ENCODE peak calls at places on chromosomes 13 and 19, in seven cellular contexts. One of them, this sample, is unnamed.

GRCh38 chr13:62432906-62433305 is 1017.3 kb upstream of the PCDH20 start:
- DNase-seq in fibroblast of pulmonary artery: no peak
- DNase-seq in AG09309: no peak
- DNase-seq in GM12865: no peak
- DNase-seq in mucosa of descending colon: no peak
- DNase-seq in fibroblast of the aortic adventitia: no peak
- DNase-seq in mammary epithelial cell: no peak
- DNase-seq in this sample: no peak

GRCh38 chr13:64164435-64164834 is 2748.8 kb upstream of the PCDH20 start:
- DNase-seq in fibroblast of pulmonary artery: no peak
- DNase-seq in AG09309: no peak
- DNase-seq in GM12865: no peak
- DNase-seq in mucosa of descending colon: peak
- DNase-seq in fibroblast of the aortic adventitia: no peak
- DNase-seq in mammary epithelial cell: no peak
- DNase-seq in this sample: no peak

GRCh38 chr19:15403151-15403531 is 15.6 kb downstream of the AKAP8L start:
- DNase-seq in fibroblast of pulmonary artery: no peak
- DNase-seq in AG09309: no peak
- DNase-seq in GM12865: no peak
- DNase-seq in mucosa of descending colon: no peak
- DNase-seq in fibroblast of the aortic adventitia: no peak
- DNase-seq in mammary epithelial cell: no peak
- DNase-seq in this sample: no peak

GRCh38 chr19:12802267-12803106 is 618 bp downstream of the THSD8 start:
- DNase-seq in fibroblast of pulmonary artery: peak
- DNase-seq in AG09309: no peak
- DNase-seq in GM12865: no peak
- DNase-seq in mucosa of descending colon: no peak
- DNase-seq in fibroblast of the aortic adventitia: no peak
- DNase-seq in mammary epithelial cell: no peak
- DNase-seq in this sample: peak

GRCh38 chr13:35162420-35162819 is 220.3 kb downstream of the NBEA start:
- DNase-seq in fibroblast of pulmonary artery: no peak
- DNase-seq in AG09309: no peak
- DNase-seq in GM12865: peak
- DNase-seq in mucosa of descending colon: no peak
- DNase-seq in fibroblast of the aortic adventitia: no peak
- DNase-seq in mammary epithelial cell: no peak
- DNase-seq in this sample: no peak

GRCh38 chr13:37481005-37481857 is 117.3 kb downstream of the POSTN start:
- DNase-seq in fibroblast of pulmonary artery: peak
- DNase-seq in AG09309: no peak
- DNase-seq in GM12865: no peak
- DNase-seq in mucosa of descending colon: no peak
- DNase-seq in fibroblast of the aortic adventitia: peak
- DNase-seq in mammary epithelial cell: peak
- DNase-seq in this sample: no peak

GRCh38 chr19:47427241-47428176 is 8.2 kb upstream of the MEIS3 start:
- DNase-seq in fibroblast of pulmonary artery: peak
- DNase-seq in AG09309: no peak
- DNase-seq in GM12865: peak
- DNase-seq in mucosa of descending colon: no peak
- DNase-seq in fibroblast of the aortic adventitia: peak
- DNase-seq in mammary epithelial cell: peak
- DNase-seq in this sample: no peak

GRCh38 chr13:48994731-48995130 is 19.0 kb downstream of the FNDC3A start:
- DNase-seq in fibroblast of pulmonary artery: peak
- DNase-seq in AG09309: no peak
- DNase-seq in GM12865: peak
- DNase-seq in mucosa of descending colon: no peak
- DNase-seq in fibroblast of the aortic adventitia: peak
- DNase-seq in mammary epithelial cell: peak
- DNase-seq in this sample: no peak

GRCh38 chr13:49540552-49540951 is 44.8 kb downstream of the PHF11 start:
- DNase-seq in fibroblast of pulmonary artery: peak
- DNase-seq in AG09309: no peak
- DNase-seq in GM12865: peak
- DNase-seq in mucosa of descending colon: no peak
- DNase-seq in fibroblast of the aortic adventitia: peak
- DNase-seq in mammary epithelial cell: no peak
- DNase-seq in this sample: no peak

GRCh38 chr13:21075303-21076264 is 14.2 kb upstream of the LATS2 start:
- DNase-seq in fibroblast of pulmonary artery: no peak
- DNase-seq in AG09309: no peak
- DNase-seq in GM12865: peak
- DNase-seq in mucosa of descending colon: no peak
- DNase-seq in fibroblast of the aortic adventitia: no peak
- DNase-seq in mammary epithelial cell: no peak
- DNase-seq in this sample: peak

GRCh38 chr13:75694742-75695141 is 58.6 kb downstream of the LMO7 start:
- DNase-seq in fibroblast of pulmonary artery: no peak
- DNase-seq in AG09309: no peak
- DNase-seq in GM12865: no peak
- DNase-seq in mucosa of descending colon: no peak
- DNase-seq in fibroblast of the aortic adventitia: no peak
- DNase-seq in mammary epithelial cell: peak
- DNase-seq in this sample: no peak

GRCh38 chr13:30660796-30661195 is 43.1 kb downstream of the USPL1 start:
- DNase-seq in fibroblast of pulmonary artery: no peak
- DNase-seq in AG09309: no peak
- DNase-seq in GM12865: no peak
- DNase-seq in mucosa of descending colon: no peak
- DNase-seq in fibroblast of the aortic adventitia: no peak
- DNase-seq in mammary epithelial cell: no peak
- DNase-seq in this sample: no peak

GRCh38 chr19:19410553-19411550 is 5.4 kb downstream of the GATAD2A start:
- DNase-seq in fibroblast of pulmonary artery: no peak
- DNase-seq in AG09309: no peak
- DNase-seq in GM12865: peak
- DNase-seq in mucosa of descending colon: no peak
- DNase-seq in fibroblast of the aortic adventitia: no peak
- DNase-seq in mammary epithelial cell: no peak
- DNase-seq in this sample: no peak

GRCh38 chr13:71217827-71218226 is 649.2 kb downstream of the DACH1 start:
- DNase-seq in fibroblast of pulmonary artery: no peak
- DNase-seq in AG09309: no peak
- DNase-seq in GM12865: no peak
- DNase-seq in mucosa of descending colon: no peak
- DNase-seq in fibroblast of the aortic adventitia: no peak
- DNase-seq in mammary epithelial cell: no peak
- DNase-seq in this sample: no peak

GRCh38 chr13:75902166-75903104 is 266.3 kb downstream of the LMO7 start:
- DNase-seq in fibroblast of pulmonary artery: no peak
- DNase-seq in AG09309: no peak
- DNase-seq in GM12865: no peak
- DNase-seq in mucosa of descending colon: no peak
- DNase-seq in fibroblast of the aortic adventitia: no peak
- DNase-seq in mammary epithelial cell: no peak
- DNase-seq in this sample: no peak

GRCh38 chr19:33175886-33176669 is 18.1 kb upstream of the LRP3 start:
- DNase-seq in fibroblast of pulmonary artery: peak
- DNase-seq in AG09309: no peak
- DNase-seq in GM12865: no peak
- DNase-seq in mucosa of descending colon: no peak
- DNase-seq in fibroblast of the aortic adventitia: peak
- DNase-seq in mammary epithelial cell: peak
- DNase-seq in this sample: peak

GRCh38 chr13:29587645-29588044 is 7.8 kb downstream of the SLC7A1 start:
- DNase-seq in fibroblast of pulmonary artery: no peak
- DNase-seq in AG09309: no peak
- DNase-seq in GM12865: no peak
- DNase-seq in mucosa of descending colon: no peak
- DNase-seq in fibroblast of the aortic adventitia: no peak
- DNase-seq in mammary epithelial cell: peak
- DNase-seq in this sample: no peak

GRCh38 chr13:101217086-101217485 is 199.2 kb downstream of the NALCN start:
- DNase-seq in fibroblast of pulmonary artery: no peak
- DNase-seq in AG09309: no peak
- DNase-seq in GM12865: no peak
- DNase-seq in mucosa of descending colon: no peak
- DNase-seq in fibroblast of the aortic adventitia: no peak
- DNase-seq in mammary epithelial cell: no peak
- DNase-seq in this sample: no peak

GRCh38 chr13:98252931-98253470 is 75.9 kb upstream of the RNF113B start:
- DNase-seq in fibroblast of pulmonary artery: peak
- DNase-seq in AG09309: peak
- DNase-seq in GM12865: no peak
- DNase-seq in mucosa of descending colon: no peak
- DNase-seq in fibroblast of the aortic adventitia: peak
- DNase-seq in mammary epithelial cell: no peak
- DNase-seq in this sample: no peak

GRCh38 chr13:113047587-113047986 is 58.0 kb upstream of the F7 start:
- DNase-seq in fibroblast of pulmonary artery: no peak
- DNase-seq in AG09309: no peak
- DNase-seq in GM12865: no peak
- DNase-seq in mucosa of descending colon: peak
- DNase-seq in fibroblast of the aortic adventitia: no peak
- DNase-seq in mammary epithelial cell: no peak
- DNase-seq in this sample: peak

GRCh38 chr19:54114340-54114826 is 1.1 kb downstream of the TFPT start:
- DNase-seq in fibroblast of pulmonary artery: peak
- DNase-seq in AG09309: no peak
- DNase-seq in GM12865: peak
- DNase-seq in mucosa of descending colon: peak
- DNase-seq in fibroblast of the aortic adventitia: peak
- DNase-seq in mammary epithelial cell: no peak
- DNase-seq in this sample: peak

GRCh38 chr13:36480726-36481485 is 48.6 kb downstream of the CCNA1 start:
- DNase-seq in fibroblast of pulmonary artery: no peak
- DNase-seq in AG09309: no peak
- DNase-seq in GM12865: no peak
- DNase-seq in mucosa of descending colon: no peak
- DNase-seq in fibroblast of the aortic adventitia: no peak
- DNase-seq in mammary epithelial cell: no peak
- DNase-seq in this sample: no peak

GRCh38 chr13:90717451-90717936 is 630.0 kb upstream of the MIR17HG start:
- DNase-seq in fibroblast of pulmonary artery: peak
- DNase-seq in AG09309: peak
- DNase-seq in GM12865: no peak
- DNase-seq in mucosa of descending colon: no peak
- DNase-seq in fibroblast of the aortic adventitia: peak
- DNase-seq in mammary epithelial cell: peak
- DNase-seq in this sample: no peak

GRCh38 chr19:51799998-51800848 is 5.3 kb downstream of the FPR3 start:
- DNase-seq in fibroblast of pulmonary artery: peak
- DNase-seq in AG09309: no peak
- DNase-seq in GM12865: no peak
- DNase-seq in mucosa of descending colon: no peak
- DNase-seq in fibroblast of the aortic adventitia: peak
- DNase-seq in mammary epithelial cell: no peak
- DNase-seq in this sample: no peak

GRCh38 chr19:55050749-55051532 is 12.0 kb downstream of the RDH13 start:
- DNase-seq in fibroblast of pulmonary artery: no peak
- DNase-seq in AG09309: no peak
- DNase-seq in GM12865: no peak
- DNase-seq in mucosa of descending colon: no peak
- DNase-seq in fibroblast of the aortic adventitia: no peak
- DNase-seq in mammary epithelial cell: no peak
- DNase-seq in this sample: no peak

GRCh38 chr19:46015961-46016425 is 6.9 kb downstream of the PGLYRP1 start:
- DNase-seq in fibroblast of pulmonary artery: no peak
- DNase-seq in AG09309: no peak
- DNase-seq in GM12865: no peak
- DNase-seq in mucosa of descending colon: peak
- DNase-seq in fibroblast of the aortic adventitia: no peak
- DNase-seq in mammary epithelial cell: no peak
- DNase-seq in this sample: no peak

GRCh38 chr19:2150794-2151338 is 500 bp downstream of the AP3D1 start:
- DNase-seq in fibroblast of pulmonary artery: no peak
- DNase-seq in AG09309: no peak
- DNase-seq in GM12865: peak
- DNase-seq in mucosa of descending colon: peak
- DNase-seq in fibroblast of the aortic adventitia: peak
- DNase-seq in mammary epithelial cell: peak
- DNase-seq in this sample: peak
- TF ChIP-seq CTCF in fibroblast of pulmonary artery: no peak
- TF ChIP-seq CTCF in AG09309: no peak
- TF ChIP-seq CTCF in GM12865: no peak
- TF ChIP-seq CTCF in mucosa of descending colon: no peak
- TF ChIP-seq CTCF in fibroblast of the aortic adventitia: no peak
- TF ChIP-seq CTCF in mammary epithelial cell: no peak
- TF ChIP-seq CTCF in this sample: no peak

DNA sequence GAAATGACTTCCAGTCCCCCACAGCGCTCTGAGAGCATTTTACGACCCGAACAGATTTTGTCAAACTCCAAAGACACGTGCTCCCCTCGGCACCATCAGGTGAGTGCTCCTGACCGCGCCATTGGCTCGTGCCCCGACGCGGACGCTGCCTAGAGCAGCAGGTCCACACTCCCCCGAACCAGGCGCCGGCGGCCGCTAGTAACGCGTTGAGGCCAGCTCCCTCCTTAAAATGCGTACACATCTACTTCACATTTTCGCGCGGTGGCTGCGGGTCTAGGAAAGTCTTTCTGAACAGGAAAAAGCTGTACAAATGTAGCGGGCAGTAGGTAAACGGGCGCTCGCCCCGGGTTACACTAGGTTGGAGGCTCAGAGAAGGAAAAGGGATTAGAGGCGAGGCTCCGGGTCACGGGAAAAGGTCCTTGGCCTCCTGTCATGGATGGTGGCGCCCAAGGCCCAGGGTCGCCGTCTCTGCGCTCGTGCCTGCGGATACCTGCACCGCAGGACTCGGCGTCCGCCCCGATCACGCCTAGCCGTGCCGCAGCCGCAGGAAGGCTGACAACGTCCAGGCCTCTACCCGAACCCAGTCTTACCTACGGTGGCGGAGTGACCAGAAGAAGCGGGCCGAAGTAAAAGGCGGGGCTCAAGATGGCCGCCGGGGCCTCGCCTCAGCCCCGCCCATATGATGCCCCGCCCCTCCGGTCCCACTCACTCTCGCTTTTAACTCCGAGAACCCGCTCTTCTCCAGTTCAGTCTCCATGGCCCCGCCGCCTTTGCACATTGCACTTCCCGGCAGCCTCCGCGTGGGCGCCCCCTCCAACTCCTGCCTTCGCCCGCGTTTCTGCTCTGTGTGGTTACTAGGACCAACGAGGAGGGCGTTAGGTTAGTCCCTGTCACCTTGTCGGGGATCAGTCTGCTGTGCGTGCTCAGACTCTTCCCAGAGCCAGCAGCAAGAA is at the start of gene ESD:
- DNase-seq in fibroblast of pulmonary artery: peak
- DNase-seq in AG09309: peak
- DNase-seq in GM12865: peak
- DNase-seq in mucosa of descending colon: peak
- DNase-seq in fibroblast of the aortic adventitia: peak
- DNase-seq in mammary epithelial cell: peak
- DNase-seq in this sample: peak
- TF ChIP-seq CTCF in fibroblast of pulmonary artery: no peak
- TF ChIP-seq CTCF in AG09309: no peak
- TF ChIP-seq CTCF in GM12865: no peak
- TF ChIP-seq CTCF in mucosa of descending colon: no peak
- TF ChIP-seq CTCF in fibroblast of the aortic adventitia: no peak
- TF ChIP-seq CTCF in mammary epithelial cell: no peak
- TF ChIP-seq CTCF in this sample: no peak

GRCh38 chr13:97067342-97067895 is 73.1 kb upstream of the OXGR1 start:
- DNase-seq in fibroblast of pulmonary artery: peak
- DNase-seq in AG09309: no peak
- DNase-seq in GM12865: no peak
- DNase-seq in mucosa of descending colon: no peak
- DNase-seq in fibroblast of the aortic adventitia: no peak
- DNase-seq in mammary epithelial cell: no peak
- DNase-seq in this sample: no peak
- TF ChIP-seq CTCF in fibroblast of pulmonary artery: peak
- TF ChIP-seq CTCF in AG09309: peak
- TF ChIP-seq CTCF in GM12865: no peak
- TF ChIP-seq CTCF in mucosa of descending colon: no peak
- TF ChIP-seq CTCF in fibroblast of the aortic adventitia: peak
- TF ChIP-seq CTCF in mammary epithelial cell: peak
- TF ChIP-seq CTCF in this sample: no peak

GRCh38 chr19:11587302-11587972 is 9.8 kb upstream of the ZNF627 start:
- DNase-seq in fibroblast of pulmonary artery: peak
- DNase-seq in AG09309: no peak
- DNase-seq in GM12865: peak
- DNase-seq in mucosa of descending colon: peak
- DNase-seq in fibroblast of the aortic adventitia: peak
- DNase-seq in mammary epithelial cell: peak
- DNase-seq in this sample: peak
- TF ChIP-seq CTCF in fibroblast of pulmonary artery: peak
- TF ChIP-seq CTCF in AG09309: peak
- TF ChIP-seq CTCF in GM12865: peak
- TF ChIP-seq CTCF in mucosa of descending colon: peak
- TF ChIP-seq CTCF in fibroblast of the aortic adventitia: peak
- TF ChIP-seq CTCF in mammary epithelial cell: peak
- TF ChIP-seq CTCF in this sample: peak

This sample was measured in psoas muscle.